ENCODE peak calls at places on chromosomes 2 and 18, in seven cellular contexts. G is WTC11; W is HCEC 1CT; P is NCI-H2029 treated with DMSO at 0.1 percent for 48 hours; L is NCI-H1105 treated with DMSO at 0.1 percent for 48 hours; H is stimulated activated CD4-positive, alpha-beta T cell treated with anti-CD3 and anti-CD28 coated beads, Interleukin-4, amount 100 ng/mL, for 24 hours; T is activated CD4-positive, alpha-beta T cell treated with anti-CD3 and anti-CD28 coated beads for 4 hours. C is an unnamed sample.

GRCh38 chr2:8193686-8194615 is 487.9 kb upstream of the ID2 start:
- DNase-seq in W (no peak), T (no peak), P (peak), L (peak), G (peak), H (no peak), C (no peak)

GRCh38 chr18:58581265-58581664 is 47.6 kb downstream of the ALPK2 start:
- DNase-seq in H (no peak), T (no peak), G (peak), L (no peak), W (peak), P (no peak), C (no peak)

GRCh38 chr2:226754821-226755536 is 44.6 kb downstream of the IRS1 start:
- DNase-seq in G (no peak), T (no peak), L (no peak), P (no peak), W (peak), H (no peak), C (no peak)

GRCh38 chr18:37487400-37487831 is 78.2 kb downstream of the CELF4 start:
- DNase-seq in W (no peak), G (no peak), T (no peak), H (no peak), L (no peak), P (no peak), C (no peak)

GRCh38 chr2:172011814-172012580 is 12.2 kb downstream of the METAP1D start:
- DNase-seq in W (no peak), G (no peak), L (no peak), P (no peak), H (no peak), T (no peak), C (no peak)

GRCh38 chr2:233107906-233108305 is 47.8 kb downstream of the INPP5D start:
- DNase-seq in G (no peak), L (no peak), P (no peak), T (no peak), H (no peak), W (no peak), C (no peak)

GRCh38 chr18:72868666-72869661 is 1.2 kb upstream of the NETO1 start:
- DNase-seq in W (no peak), P (no peak), L (no peak), T (no peak), H (no peak), G (peak), C (no peak)

GRCh38 chr2:105557021-105557420 is 158.2 kb upstream of the FHL2 start:
- DNase-seq in L (no peak), H (no peak), G (no peak), T (no peak), W (no peak), P (no peak), C (no peak)

GRCh38 chr2:42895134-42895795 is 102.9 kb upstream of the HAAO start:
- DNase-seq in T (no peak), H (no peak), L (no peak), G (no peak), W (no peak), P (no peak), C (peak)

GRCh38 chr2:99697811-99698568 is 208.2 kb upstream of the REV1 start:
- DNase-seq in P (no peak), L (no peak), T (no peak), H (no peak), G (no peak), W (no peak), C (no peak)

C was measured in activated CD4-positive, alpha-beta memory T cell treated with anti-CD3 and anti-CD28 coated beads for 36 hours.